ENCODE peak calls at places on chromosomes 5 and 9, in ten cellular contexts. One of them, this sample, is unnamed.

GRCh38 chr5:179158556-179158955 is 98.4 kb downstream of the ZNF354C start:
- DNase-seq in CD4-positive, alpha-beta memory T cell: no peak
- DNase-seq in stimulated activated CD8-positive, alpha-beta memory T cell treated with anti-CD3 and anti-CD28 coated beads, Interleukin-2, amount 100 ng/mL, for 1 hour: no peak
- DNase-seq in RPMI7951: no peak
- DNase-seq in activated naive CD4-positive, alpha-beta T cell treated with anti-CD3 and anti-CD28 coated beads, Interleukin-2, amount 10 ng/mL, durations not matched to agents 7 days and 5 days: no peak
- DNase-seq in dermis microvascular lymphatic vessel endothelial cell: no peak
- DNase-seq in T1000: no peak
- DNase-seq in T-helper 9 cell: no peak
- DNase-seq in renal cortical epithelial cell: no peak
- DNase-seq in occipital lobe: no peak
- DNase-seq in this sample: no peak

GRCh38 chr5:33300209-33300742 is 140.5 kb upstream of the TARS1 start:
- DNase-seq in CD4-positive, alpha-beta memory T cell: no peak
- DNase-seq in stimulated activated CD8-positive, alpha-beta memory T cell treated with anti-CD3 and anti-CD28 coated beads, Interleukin-2, amount 100 ng/mL, for 1 hour: no peak
- DNase-seq in RPMI7951: peak
- DNase-seq in activated naive CD4-positive, alpha-beta T cell treated with anti-CD3 and anti-CD28 coated beads, Interleukin-2, amount 10 ng/mL, durations not matched to agents 7 days and 5 days: no peak
- DNase-seq in dermis microvascular lymphatic vessel endothelial cell: no peak
- DNase-seq in T1000: no peak
- DNase-seq in T-helper 9 cell: no peak
- DNase-seq in renal cortical epithelial cell: peak
- DNase-seq in occipital lobe: no peak
- DNase-seq in this sample: no peak

GRCh38 chr9:100108572-100108971 is 9.5 kb downstream of the INVS start:
- DNase-seq in CD4-positive, alpha-beta memory T cell: no peak
- DNase-seq in stimulated activated CD8-positive, alpha-beta memory T cell treated with anti-CD3 and anti-CD28 coated beads, Interleukin-2, amount 100 ng/mL, for 1 hour: no peak
- DNase-seq in RPMI7951: peak
- DNase-seq in activated naive CD4-positive, alpha-beta T cell treated with anti-CD3 and anti-CD28 coated beads, Interleukin-2, amount 10 ng/mL, durations not matched to agents 7 days and 5 days: no peak
- DNase-seq in dermis microvascular lymphatic vessel endothelial cell: no peak
- DNase-seq in T1000: no peak
- DNase-seq in T-helper 9 cell: no peak
- DNase-seq in renal cortical epithelial cell: peak
- DNase-seq in occipital lobe: no peak
- DNase-seq in this sample: no peak

GRCh38 chr9:124279531-124280175 is 21.9 kb downstream of the NEK6 start:
- DNase-seq in CD4-positive, alpha-beta memory T cell: no peak
- DNase-seq in stimulated activated CD8-positive, alpha-beta memory T cell treated with anti-CD3 and anti-CD28 coated beads, Interleukin-2, amount 100 ng/mL, for 1 hour: no peak
- DNase-seq in RPMI7951: peak
- DNase-seq in activated naive CD4-positive, alpha-beta T cell treated with anti-CD3 and anti-CD28 coated beads, Interleukin-2, amount 10 ng/mL, durations not matched to agents 7 days and 5 days: no peak
- DNase-seq in dermis microvascular lymphatic vessel endothelial cell: no peak
- DNase-seq in T1000: no peak
- DNase-seq in T-helper 9 cell: no peak
- DNase-seq in renal cortical epithelial cell: no peak
- DNase-seq in occipital lobe: no peak
- DNase-seq in this sample: no peak

GRCh38 chr5:141680751-141681201 is 1.3 kb downstream of the ARAP3 start:
- DNase-seq in CD4-positive, alpha-beta memory T cell: no peak
- DNase-seq in stimulated activated CD8-positive, alpha-beta memory T cell treated with anti-CD3 and anti-CD28 coated beads, Interleukin-2, amount 100 ng/mL, for 1 hour: no peak
- DNase-seq in RPMI7951: peak
- DNase-seq in activated naive CD4-positive, alpha-beta T cell treated with anti-CD3 and anti-CD28 coated beads, Interleukin-2, amount 10 ng/mL, durations not matched to agents 7 days and 5 days: no peak
- DNase-seq in dermis microvascular lymphatic vessel endothelial cell: peak
- DNase-seq in T1000: no peak
- DNase-seq in T-helper 9 cell: no peak
- DNase-seq in renal cortical epithelial cell: no peak
- DNase-seq in occipital lobe: no peak
- DNase-seq in this sample: no peak

GRCh38 chr9:136355616-136356557 is 7.7 kb downstream of the DNLZ start:
- DNase-seq in CD4-positive, alpha-beta memory T cell: no peak
- DNase-seq in stimulated activated CD8-positive, alpha-beta memory T cell treated with anti-CD3 and anti-CD28 coated beads, Interleukin-2, amount 100 ng/mL, for 1 hour: no peak
- DNase-seq in RPMI7951: no peak
- DNase-seq in activated naive CD4-positive, alpha-beta T cell treated with anti-CD3 and anti-CD28 coated beads, Interleukin-2, amount 10 ng/mL, durations not matched to agents 7 days and 5 days: no peak
- DNase-seq in dermis microvascular lymphatic vessel endothelial cell: no peak
- DNase-seq in T1000: no peak
- DNase-seq in T-helper 9 cell: no peak
- DNase-seq in renal cortical epithelial cell: no peak
- DNase-seq in occipital lobe: no peak
- DNase-seq in this sample: no peak

GRCh38 chr5:79856456-79857055 is 134.5 kb downstream of the MTX3 start:
- DNase-seq in CD4-positive, alpha-beta memory T cell: no peak
- DNase-seq in stimulated activated CD8-positive, alpha-beta memory T cell treated with anti-CD3 and anti-CD28 coated beads, Interleukin-2, amount 100 ng/mL, for 1 hour: no peak
- DNase-seq in RPMI7951: no peak
- DNase-seq in activated naive CD4-positive, alpha-beta T cell treated with anti-CD3 and anti-CD28 coated beads, Interleukin-2, amount 10 ng/mL, durations not matched to agents 7 days and 5 days: no peak
- DNase-seq in dermis microvascular lymphatic vessel endothelial cell: no peak
- DNase-seq in T1000: no peak
- DNase-seq in T-helper 9 cell: no peak
- DNase-seq in renal cortical epithelial cell: no peak
- DNase-seq in occipital lobe: no peak
- DNase-seq in this sample: no peak

GRCh38 chr9:37953775-37954437 is 50.0 kb upstream of the SLC25A51 start:
- DNase-seq in CD4-positive, alpha-beta memory T cell: no peak
- DNase-seq in stimulated activated CD8-positive, alpha-beta memory T cell treated with anti-CD3 and anti-CD28 coated beads, Interleukin-2, amount 100 ng/mL, for 1 hour: no peak
- DNase-seq in RPMI7951: peak
- DNase-seq in activated naive CD4-positive, alpha-beta T cell treated with anti-CD3 and anti-CD28 coated beads, Interleukin-2, amount 10 ng/mL, durations not matched to agents 7 days and 5 days: no peak
- DNase-seq in dermis microvascular lymphatic vessel endothelial cell: peak
- DNase-seq in T1000: peak
- DNase-seq in T-helper 9 cell: no peak
- DNase-seq in renal cortical epithelial cell: peak
- DNase-seq in occipital lobe: no peak
- DNase-seq in this sample: peak

GRCh38 chr9:124781967-124782660 is 5.2 kb downstream of the OLFML2A start:
- DNase-seq in CD4-positive, alpha-beta memory T cell: no peak
- DNase-seq in stimulated activated CD8-positive, alpha-beta memory T cell treated with anti-CD3 and anti-CD28 coated beads, Interleukin-2, amount 100 ng/mL, for 1 hour: no peak
- DNase-seq in RPMI7951: no peak
- DNase-seq in activated naive CD4-positive, alpha-beta T cell treated with anti-CD3 and anti-CD28 coated beads, Interleukin-2, amount 10 ng/mL, durations not matched to agents 7 days and 5 days: no peak
- DNase-seq in dermis microvascular lymphatic vessel endothelial cell: no peak
- DNase-seq in T1000: no peak
- DNase-seq in T-helper 9 cell: no peak
- DNase-seq in renal cortical epithelial cell: no peak
- DNase-seq in occipital lobe: no peak
- DNase-seq in this sample: no peak

GRCh38 chr9:87443461-87443860 is 54.2 kb upstream of the DAPK1 start:
- DNase-seq in CD4-positive, alpha-beta memory T cell: no peak
- DNase-seq in stimulated activated CD8-positive, alpha-beta memory T cell treated with anti-CD3 and anti-CD28 coated beads, Interleukin-2, amount 100 ng/mL, for 1 hour: no peak
- DNase-seq in RPMI7951: no peak
- DNase-seq in activated naive CD4-positive, alpha-beta T cell treated with anti-CD3 and anti-CD28 coated beads, Interleukin-2, amount 10 ng/mL, durations not matched to agents 7 days and 5 days: no peak
- DNase-seq in dermis microvascular lymphatic vessel endothelial cell: no peak
- DNase-seq in T1000: no peak
- DNase-seq in T-helper 9 cell: no peak
- DNase-seq in renal cortical epithelial cell: no peak
- DNase-seq in occipital lobe: no peak
- DNase-seq in this sample: no peak

GRCh38 chr5:176822426-176823075 is 12.2 kb downstream of the UNC5A start:
- DNase-seq in CD4-positive, alpha-beta memory T cell: no peak
- DNase-seq in stimulated activated CD8-positive, alpha-beta memory T cell treated with anti-CD3 and anti-CD28 coated beads, Interleukin-2, amount 100 ng/mL, for 1 hour: no peak
- DNase-seq in RPMI7951: no peak
- DNase-seq in activated naive CD4-positive, alpha-beta T cell treated with anti-CD3 and anti-CD28 coated beads, Interleukin-2, amount 10 ng/mL, durations not matched to agents 7 days and 5 days: no peak
- DNase-seq in dermis microvascular lymphatic vessel endothelial cell: no peak
- DNase-seq in T1000: no peak
- DNase-seq in T-helper 9 cell: no peak
- DNase-seq in renal cortical epithelial cell: peak
- DNase-seq in occipital lobe: no peak
- DNase-seq in this sample: no peak

GRCh38 chr5:156681276-156681675 is 168.8 kb upstream of the PPP1R2B start:
- DNase-seq in CD4-positive, alpha-beta memory T cell: no peak
- DNase-seq in stimulated activated CD8-positive, alpha-beta memory T cell treated with anti-CD3 and anti-CD28 coated beads, Interleukin-2, amount 100 ng/mL, for 1 hour: no peak
- DNase-seq in RPMI7951: no peak
- DNase-seq in activated naive CD4-positive, alpha-beta T cell treated with anti-CD3 and anti-CD28 coated beads, Interleukin-2, amount 10 ng/mL, durations not matched to agents 7 days and 5 days: no peak
- DNase-seq in dermis microvascular lymphatic vessel endothelial cell: no peak
- DNase-seq in T1000: no peak
- DNase-seq in T-helper 9 cell: no peak
- DNase-seq in renal cortical epithelial cell: no peak
- DNase-seq in occipital lobe: no peak
- DNase-seq in this sample: no peak

GRCh38 chr5:5217371-5217770 is 77.2 kb downstream of the ADAMTS16 start:
- DNase-seq in CD4-positive, alpha-beta memory T cell: no peak
- DNase-seq in stimulated activated CD8-positive, alpha-beta memory T cell treated with anti-CD3 and anti-CD28 coated beads, Interleukin-2, amount 100 ng/mL, for 1 hour: no peak
- DNase-seq in RPMI7951: no peak
- DNase-seq in activated naive CD4-positive, alpha-beta T cell treated with anti-CD3 and anti-CD28 coated beads, Interleukin-2, amount 10 ng/mL, durations not matched to agents 7 days and 5 days: no peak
- DNase-seq in dermis microvascular lymphatic vessel endothelial cell: no peak
- DNase-seq in T1000: no peak
- DNase-seq in T-helper 9 cell: no peak
- DNase-seq in renal cortical epithelial cell: no peak
- DNase-seq in occipital lobe: no peak
- DNase-seq in this sample: no peak

GRCh38 chr9:76996700-76997099 is 22.8 kb upstream of the FOXB2 start:
- DNase-seq in CD4-positive, alpha-beta memory T cell: no peak
- DNase-seq in stimulated activated CD8-positive, alpha-beta memory T cell treated with anti-CD3 and anti-CD28 coated beads, Interleukin-2, amount 100 ng/mL, for 1 hour: no peak
- DNase-seq in RPMI7951: peak
- DNase-seq in activated naive CD4-positive, alpha-beta T cell treated with anti-CD3 and anti-CD28 coated beads, Interleukin-2, amount 10 ng/mL, durations not matched to agents 7 days and 5 days: no peak
- DNase-seq in dermis microvascular lymphatic vessel endothelial cell: no peak
- DNase-seq in T1000: no peak
- DNase-seq in T-helper 9 cell: no peak
- DNase-seq in renal cortical epithelial cell: peak
- DNase-seq in occipital lobe: no peak
- DNase-seq in this sample: no peak

GRCh38 chr9:6667633-6668280 is 22.2 kb upstream of the GLDC start:
- DNase-seq in CD4-positive, alpha-beta memory T cell: peak
- DNase-seq in stimulated activated CD8-positive, alpha-beta memory T cell treated with anti-CD3 and anti-CD28 coated beads, Interleukin-2, amount 100 ng/mL, for 1 hour: no peak
- DNase-seq in RPMI7951: peak
- DNase-seq in activated naive CD4-positive, alpha-beta T cell treated with anti-CD3 and anti-CD28 coated beads, Interleukin-2, amount 10 ng/mL, durations not matched to agents 7 days and 5 days: no peak
- DNase-seq in dermis microvascular lymphatic vessel endothelial cell: no peak
- DNase-seq in T1000: no peak
- DNase-seq in T-helper 9 cell: no peak
- DNase-seq in renal cortical epithelial cell: peak
- DNase-seq in occipital lobe: no peak
- DNase-seq in this sample: no peak

GRCh38 chr9:105445203-105445881 is 2.5 kb upstream of the FSD1L start:
- DNase-seq in CD4-positive, alpha-beta memory T cell: no peak
- DNase-seq in stimulated activated CD8-positive, alpha-beta memory T cell treated with anti-CD3 and anti-CD28 coated beads, Interleukin-2, amount 100 ng/mL, for 1 hour: no peak
- DNase-seq in RPMI7951: no peak
- DNase-seq in activated naive CD4-positive, alpha-beta T cell treated with anti-CD3 and anti-CD28 coated beads, Interleukin-2, amount 10 ng/mL, durations not matched to agents 7 days and 5 days: no peak
- DNase-seq in dermis microvascular lymphatic vessel endothelial cell: no peak
- DNase-seq in T1000: no peak
- DNase-seq in T-helper 9 cell: no peak
- DNase-seq in renal cortical epithelial cell: no peak
- DNase-seq in occipital lobe: no peak
- DNase-seq in this sample: no peak

GRCh38 chr5:67814569-67815311 is 400.8 kb upstream of the PIK3R1 start:
- DNase-seq in CD4-positive, alpha-beta memory T cell: no peak
- DNase-seq in stimulated activated CD8-positive, alpha-beta memory T cell treated with anti-CD3 and anti-CD28 coated beads, Interleukin-2, amount 100 ng/mL, for 1 hour: no peak
- DNase-seq in RPMI7951: no peak
- DNase-seq in activated naive CD4-positive, alpha-beta T cell treated with anti-CD3 and anti-CD28 coated beads, Interleukin-2, amount 10 ng/mL, durations not matched to agents 7 days and 5 days: no peak
- DNase-seq in dermis microvascular lymphatic vessel endothelial cell: no peak
- DNase-seq in T1000: no peak
- DNase-seq in T-helper 9 cell: no peak
- DNase-seq in renal cortical epithelial cell: no peak
- DNase-seq in occipital lobe: no peak
- DNase-seq in this sample: no peak

GRCh38 chr9:123517512-123517911 is 161.5 kb downstream of the CRB2 start:
- DNase-seq in CD4-positive, alpha-beta memory T cell: no peak
- DNase-seq in stimulated activated CD8-positive, alpha-beta memory T cell treated with anti-CD3 and anti-CD28 coated beads, Interleukin-2, amount 100 ng/mL, for 1 hour: no peak
- DNase-seq in RPMI7951: no peak
- DNase-seq in activated naive CD4-positive, alpha-beta T cell treated with anti-CD3 and anti-CD28 coated beads, Interleukin-2, amount 10 ng/mL, durations not matched to agents 7 days and 5 days: no peak
- DNase-seq in dermis microvascular lymphatic vessel endothelial cell: no peak
- DNase-seq in T1000: no peak
- DNase-seq in T-helper 9 cell: no peak
- DNase-seq in renal cortical epithelial cell: no peak
- DNase-seq in occipital lobe: no peak
- DNase-seq in this sample: no peak

GRCh38 chr5:102600964-102601363 is 102.2 kb upstream of the SLCO6A1 start:
- DNase-seq in CD4-positive, alpha-beta memory T cell: no peak
- DNase-seq in stimulated activated CD8-positive, alpha-beta memory T cell treated with anti-CD3 and anti-CD28 coated beads, Interleukin-2, amount 100 ng/mL, for 1 hour: no peak
- DNase-seq in RPMI7951: peak
- DNase-seq in activated naive CD4-positive, alpha-beta T cell treated with anti-CD3 and anti-CD28 coated beads, Interleukin-2, amount 10 ng/mL, durations not matched to agents 7 days and 5 days: no peak
- DNase-seq in dermis microvascular lymphatic vessel endothelial cell: no peak
- DNase-seq in T1000: no peak
- DNase-seq in T-helper 9 cell: no peak
- DNase-seq in renal cortical epithelial cell: peak
- DNase-seq in occipital lobe: no peak
- DNase-seq in this sample: no peak

GRCh38 chr5:115601709-115602584 is at the start of gene TICAM2:
- DNase-seq in CD4-positive, alpha-beta memory T cell: peak
- DNase-seq in stimulated activated CD8-positive, alpha-beta memory T cell treated with anti-CD3 and anti-CD28 coated beads, Interleukin-2, amount 100 ng/mL, for 1 hour: no peak
- DNase-seq in RPMI7951: peak
- DNase-seq in activated naive CD4-positive, alpha-beta T cell treated with anti-CD3 and anti-CD28 coated beads, Interleukin-2, amount 10 ng/mL, durations not matched to agents 7 days and 5 days: peak
- DNase-seq in dermis microvascular lymphatic vessel endothelial cell: no peak
- DNase-seq in T1000: no peak
- DNase-seq in T-helper 9 cell: peak
- DNase-seq in renal cortical epithelial cell: peak
- DNase-seq in occipital lobe: peak
- DNase-seq in this sample: peak

GRCh38 chr5:23208959-23209431 is 298.4 kb upstream of the PRDM9 start:
- DNase-seq in CD4-positive, alpha-beta memory T cell: no peak
- DNase-seq in stimulated activated CD8-positive, alpha-beta memory T cell treated with anti-CD3 and anti-CD28 coated beads, Interleukin-2, amount 100 ng/mL, for 1 hour: no peak
- DNase-seq in RPMI7951: peak
- DNase-seq in activated naive CD4-positive, alpha-beta T cell treated with anti-CD3 and anti-CD28 coated beads, Interleukin-2, amount 10 ng/mL, durations not matched to agents 7 days and 5 days: no peak
- DNase-seq in dermis microvascular lymphatic vessel endothelial cell: no peak
- DNase-seq in T1000: peak
- DNase-seq in T-helper 9 cell: no peak
- DNase-seq in renal cortical epithelial cell: peak
- DNase-seq in occipital lobe: no peak
- DNase-seq in this sample: no peak

GRCh38 chr9:133161542-133161950 is 2.2 kb downstream of the GBGT1 start:
- DNase-seq in CD4-positive, alpha-beta memory T cell: no peak
- DNase-seq in stimulated activated CD8-positive, alpha-beta memory T cell treated with anti-CD3 and anti-CD28 coated beads, Interleukin-2, amount 100 ng/mL, for 1 hour: no peak
- DNase-seq in RPMI7951: no peak
- DNase-seq in activated naive CD4-positive, alpha-beta T cell treated with anti-CD3 and anti-CD28 coated beads, Interleukin-2, amount 10 ng/mL, durations not matched to agents 7 days and 5 days: no peak
- DNase-seq in dermis microvascular lymphatic vessel endothelial cell: no peak
- DNase-seq in T1000: no peak
- DNase-seq in T-helper 9 cell: no peak
- DNase-seq in renal cortical epithelial cell: no peak
- DNase-seq in occipital lobe: no peak
- DNase-seq in this sample: no peak

GRCh38 chr9:37911271-37911681 is 7.3 kb upstream of the SLC25A51 start:
- DNase-seq in CD4-positive, alpha-beta memory T cell: no peak
- DNase-seq in stimulated activated CD8-positive, alpha-beta memory T cell treated with anti-CD3 and anti-CD28 coated beads, Interleukin-2, amount 100 ng/mL, for 1 hour: no peak
- DNase-seq in RPMI7951: no peak
- DNase-seq in activated naive CD4-positive, alpha-beta T cell treated with anti-CD3 and anti-CD28 coated beads, Interleukin-2, amount 10 ng/mL, durations not matched to agents 7 days and 5 days: no peak
- DNase-seq in dermis microvascular lymphatic vessel endothelial cell: no peak
- DNase-seq in T1000: no peak
- DNase-seq in T-helper 9 cell: no peak
- DNase-seq in renal cortical epithelial cell: no peak
- DNase-seq in occipital lobe: no peak
- DNase-seq in this sample: no peak

GRCh38 chr5:150500905-150501304 is 7.0 kb upstream of the NDST1 start:
- DNase-seq in CD4-positive, alpha-beta memory T cell: no peak
- DNase-seq in stimulated activated CD8-positive, alpha-beta memory T cell treated with anti-CD3 and anti-CD28 coated beads, Interleukin-2, amount 100 ng/mL, for 1 hour: no peak
- DNase-seq in RPMI7951: peak
- DNase-seq in activated naive CD4-positive, alpha-beta T cell treated with anti-CD3 and anti-CD28 coated beads, Interleukin-2, amount 10 ng/mL, durations not matched to agents 7 days and 5 days: no peak
- DNase-seq in dermis microvascular lymphatic vessel endothelial cell: no peak
- DNase-seq in T1000: no peak
- DNase-seq in T-helper 9 cell: no peak
- DNase-seq in renal cortical epithelial cell: no peak
- DNase-seq in occipital lobe: no peak
- DNase-seq in this sample: no peak

This sample was measured in CD4-positive, CD25-positive, alpha-beta regulatory T cell.